ENCODE peak calls at places on chromosomes 2 and 18, in seven cellular contexts. A, K, Z, Y, N, F and D are unnamed samples.

GRCh38 chr2:15571729-15572128 is 10.6 kb upstream of the NBAS start:
- DNase-seq in Z (no peak), N (no peak), F (no peak), K (no peak), Y (no peak), A (no peak), D (peak)

GRCh38 chr18:36212301-36212977 is 25.1 kb downstream of the MOCOS start:
- DNase-seq in Y (no peak), F (no peak), K (peak), N (no peak), Z (no peak), A (no peak), D (peak)

GRCh38 chr2:128623776-128624424 is 305.2 kb upstream of the HS6ST1 start:
- DNase-seq in Y (no peak), N (no peak), A (no peak), Z (no peak), F (no peak), K (peak), D (peak)

GRCh38 chr2:72142743-72143440 is 4.8 kb downstream of the CYP26B1 start:
- DNase-seq in Z (peak), Y (peak), A (peak), N (peak), F (no peak), K (peak), D (peak)

GRCh38 chr2:149739171-149739879 is 151.8 kb upstream of the MMADHC start:
- DNase-seq in Z (peak), N (no peak), A (no peak), F (no peak), K (peak), Y (no peak), D (no peak)

GRCh38 chr2:161416294-161416632 is at the start of gene TBR1:
- DNase-seq in F (no peak), K (no peak), N (no peak), Z (no peak), A (peak), Y (no peak), D (peak)

GRCh38 chr18:54671291-54671881 is 80.3 kb downstream of the DYNAP start:
- DNase-seq in A (no peak), F (no peak), N (no peak), Y (peak), Z (peak), K (peak), D (peak)

GRCh38 chr2:217785544-217786045 is 217.2 kb downstream of the TNS1 start:
- DNase-seq in Y (peak), K (peak), N (peak), F (peak), Z (peak), A (peak), D (peak)

GRCh38 chr18:25111382-25112070 is 240.4 kb downstream of the ZNF521 start:
- DNase-seq in F (no peak), Z (no peak), N (no peak), Y (no peak), A (peak), K (no peak), D (peak)

GRCh38 chr2:132252894-132253264 is 91.1 kb upstream of the ANKRD30BL start:
- DNase-seq in N (no peak), K (no peak), Z (no peak), A (no peak), Y (no peak), F (no peak), D (no peak)

GRCh38 chr2:33068261-33068660 is 121.5 kb downstream of the LTBP1 start:
- DNase-seq in A (no peak), Y (no peak), N (no peak), K (peak), Z (no peak), F (no peak), D (peak)

GRCh38 chr2:96396095-96396494 is 60.5 kb downstream of the NCAPH start:
- DNase-seq in F (no peak), A (no peak), N (no peak), Z (no peak), Y (no peak), K (no peak), D (no peak)

GRCh38 chr18:45004531-45004930 is 323.8 kb downstream of the SETBP1 start:
- DNase-seq in Y (no peak), N (no peak), K (peak), F (no peak), Z (peak), A (no peak), D (no peak)

GRCh38 chr2:71456617-71457016 is 3.3 kb downstream of the DYSF start:
- DNase-seq in N (no peak), K (no peak), A (no peak), F (no peak), Z (no peak), Y (peak), D (no peak)

GRCh38 chr2:130851624-130852382 is 15.1 kb downstream of the ARHGEF4 start:
- DNase-seq in Y (no peak), Z (peak), F (no peak), N (no peak), A (no peak), K (no peak), D (no peak)

GRCh38 chr2:84421197-84421596 is 37.9 kb downstream of the SUCLG1 start:
- DNase-seq in K (no peak), Z (no peak), A (no peak), Y (no peak), N (no peak), F (no peak), D (no peak)

GRCh38 chr2:219484343-219485200 is 14.1 kb upstream of the GMPPA start:
- DNase-seq in K (no peak), A (no peak), Z (no peak), Y (no peak), F (no peak), N (no peak), D (peak)

GRCh38 chr2:11169333-11169732 is 14.1 kb downstream of the SLC66A3 start:
- DNase-seq in Z (peak), A (no peak), K (no peak), Y (no peak), F (no peak), N (no peak), D (no peak)

GRCh38 chr2:121649652-121650553 is 641 bp upstream of the CLASP1 start:
- DNase-seq in F (peak), K (peak), Y (peak), A (peak), Z (peak), N (peak), D (peak)

GRCh38 chr2:221103930-221104329 is 468.2 kb downstream of the EPHA4 start:
- DNase-seq in N (no peak), K (no peak), Y (no peak), Z (no peak), F (no peak), A (no peak), D (no peak)

GRCh38 chr18:29496276-29496675 is 1319.3 kb upstream of the CDH2 start:
- DNase-seq in N (no peak), A (no peak), K (no peak), Y (no peak), Z (no peak), F (no peak), D (no peak)

GRCh38 chr2:65554765-65555561 is 122.6 kb upstream of the SPRED2 start:
- DNase-seq in F (no peak), K (peak), Y (no peak), A (no peak), N (no peak), Z (no peak), D (peak)

GRCh38 chr2:213229814-213230213 is 54.5 kb upstream of the SPAG16 start:
- DNase-seq in Z (peak), K (peak), A (no peak), F (no peak), Y (no peak), N (no peak), D (peak)

GRCh38 chr2:23380562-23381065 is 4.4 kb upstream of the KLHL29 start:
- DNase-seq in Z (no peak), K (peak), F (no peak), Y (peak), A (no peak), N (no peak), D (peak)

GRCh38 chr2:162825578-162825977 is 13.0 kb downstream of the KCNH7 start:
- DNase-seq in N (no peak), F (no peak), A (no peak), K (no peak), Z (no peak), Y (no peak), D (no peak)
- H2BK120ac ChIP-seq in N (no peak), F (no peak), A (no peak), K (no peak), Z (no peak), Y (no peak), D (no peak)

GRCh38 chr2:188604579-188604978 is 312.9 kb downstream of the GULP1 start:
- DNase-seq in Y (no peak), Z (no peak), F (no peak), A (no peak), N (no peak), K (peak), D (no peak)

GRCh38 chr2:188607501-188607900 is 315.8 kb downstream of the GULP1 start:
- DNase-seq in A (no peak), Z (peak), N (no peak), F (no peak), Y (no peak), K (no peak), D (no peak)

GRCh38 chr2:188610050-188610444 is 318.4 kb downstream of the GULP1 start:
- DNase-seq in F (no peak), Y (no peak), K (no peak), N (no peak), A (no peak), Z (no peak), D (peak)

GRCh38 chr2:188610827-188611226 is 319.2 kb downstream of the GULP1 start:
- DNase-seq in Z (peak), F (no peak), K (peak), N (no peak), A (no peak), Y (peak), D (peak)

GRCh38 chr2:188609321-188610049 is 317.8 kb downstream of the GULP1 start:
- DNase-seq in K (peak), N (no peak), Z (no peak), Y (no peak), F (no peak), A (no peak), D (no peak)
- H2BK120ac ChIP-seq in K (no peak), N (no peak), Z (no peak), Y (no peak), F (no peak), A (no peak), D (no peak)

GRCh38 chr2:16640024-16640423 is 25.6 kb downstream of the CYRIA start:
- DNase-seq in A (no peak), F (no peak), K (no peak), N (no peak), Z (peak), Y (no peak), D (no peak)
- H2BK120ac ChIP-seq in A (no peak), F (no peak), K (no peak), N (peak), Z (peak), Y (no peak), D (no peak)

DNA sequence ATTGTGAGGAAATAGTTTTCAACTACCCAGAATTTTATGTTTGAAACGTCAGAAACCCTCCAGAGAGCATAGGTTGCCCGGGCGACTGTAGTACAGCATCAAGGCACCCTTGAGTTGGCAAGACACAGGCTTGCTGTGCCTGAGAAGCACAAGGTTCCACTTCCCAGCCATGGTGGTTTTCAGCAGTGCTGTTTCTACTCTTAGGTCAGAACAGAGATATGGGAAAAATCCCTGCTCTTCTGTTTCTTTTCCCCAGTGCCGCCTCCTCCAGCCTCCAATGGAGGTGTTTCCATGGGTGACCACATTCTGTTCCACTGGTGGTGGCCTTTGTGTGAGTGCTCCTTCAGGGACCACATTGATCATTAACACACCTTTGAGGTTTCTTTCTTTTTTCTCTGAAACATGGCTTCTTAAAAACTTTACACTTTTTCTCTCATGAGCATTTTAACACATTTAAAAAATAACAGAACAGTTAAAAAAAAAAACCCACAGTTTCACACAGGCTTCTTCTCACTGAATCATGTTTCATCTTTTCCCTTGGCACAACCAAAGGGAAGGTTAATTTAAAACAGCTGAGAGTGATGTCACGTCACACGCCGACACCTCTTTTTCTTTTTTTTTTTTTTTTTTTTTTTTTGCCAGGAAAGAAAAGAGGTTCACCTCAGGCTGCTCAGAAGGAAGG is 229.3 kb upstream of the HDAC4 start:
- DNase-seq in A (no peak), K (no peak), Y (no peak), N (no peak), F (no peak), Z (peak), D (no peak)
- H2BK120ac ChIP-seq in A (no peak), K (no peak), Y (no peak), N (no peak), F (no peak), Z (no peak), D (no peak)

GRCh38 chr2:98787700-98788099 is 56.8 kb upstream of the MGAT4A start:
- DNase-seq in Y (peak), K (no peak), A (no peak), Z (no peak), F (no peak), N (no peak), D (no peak)
- H2BK120ac ChIP-seq in Y (no peak), K (no peak), A (no peak), Z (no peak), F (no peak), N (no peak), D (no peak)

GRCh38 chr2:3399403-3399802 is 19.9 kb downstream of the TRAPPC12 start:
- DNase-seq in Y (no peak), F (no peak), A (no peak), Z (no peak), K (no peak), N (no peak), D (no peak)
- H2BK120ac ChIP-seq in Y (no peak), F (no peak), A (no peak), Z (no peak), K (no peak), N (no peak), D (no peak)

DNA sequence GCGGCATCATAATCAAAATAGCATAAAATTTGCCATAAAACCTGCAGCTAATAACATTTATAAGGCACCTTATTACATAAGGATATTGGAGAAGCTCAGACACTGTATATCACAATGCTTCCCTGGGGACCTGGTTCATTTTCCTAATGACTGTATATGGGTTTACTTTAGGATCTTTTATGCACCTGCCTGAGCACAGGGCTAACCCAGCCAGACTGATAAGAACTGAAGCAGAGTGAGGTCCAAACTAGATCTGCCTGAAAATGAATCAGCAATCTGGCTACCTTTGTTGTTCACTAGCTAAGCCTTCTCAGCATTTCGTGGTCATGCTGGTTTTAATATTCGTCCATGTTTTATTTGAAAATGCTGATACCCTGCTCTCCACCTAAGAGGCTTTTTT is 1922.3 kb upstream of the CELF4 start:
- DNase-seq in N (no peak), F (no peak), Z (no peak), A (no peak), Y (no peak), K (no peak), D (no peak)
- H2BK120ac ChIP-seq in N (no peak), F (no peak), Z (no peak), A (no peak), Y (no peak), K (no peak), D (no peak)

DNA sequence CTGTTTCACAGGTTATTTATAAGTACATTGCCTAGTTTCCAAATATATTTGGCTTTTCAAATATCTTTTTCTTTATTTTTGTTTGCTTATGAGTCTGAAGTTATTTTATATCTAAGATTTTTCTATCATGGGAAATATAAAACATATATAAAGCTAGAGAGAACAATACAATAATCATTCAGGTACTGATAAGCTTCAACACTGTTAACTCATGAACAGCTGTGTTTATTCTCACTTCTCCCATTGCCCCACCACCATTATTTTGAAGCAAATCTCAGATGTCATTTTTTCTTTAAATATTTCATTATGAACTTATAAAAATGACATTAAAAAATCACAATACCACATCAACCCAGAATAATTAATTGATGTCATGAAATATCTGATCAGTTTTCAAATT is 9.7 kb downstream of the CAMKMT start:
- DNase-seq in K (no peak), F (no peak), A (no peak), N (no peak), Y (no peak), Z (no peak), D (no peak)
- H2BK120ac ChIP-seq in K (no peak), F (no peak), A (no peak), N (no peak), Y (no peak), Z (no peak), D (no peak)

DNA sequence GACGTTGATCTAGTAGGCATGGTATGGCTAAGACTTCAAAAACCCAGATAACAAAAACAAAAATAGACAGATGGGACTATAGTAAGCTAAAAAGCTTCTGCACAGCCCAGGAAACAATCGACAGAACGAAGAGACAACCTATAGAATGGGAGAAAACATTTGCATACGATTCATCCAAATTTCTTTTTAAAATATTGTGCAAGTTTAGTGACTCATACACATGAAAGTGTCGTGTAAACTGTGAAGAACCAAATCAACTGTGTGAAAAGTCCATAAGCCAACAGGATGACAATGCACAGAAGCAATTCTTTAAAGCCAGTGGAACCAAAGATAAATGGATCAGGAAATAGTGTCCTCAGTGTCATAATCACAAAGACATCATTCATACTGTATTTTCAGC is 671.1 kb downstream of the RNF144A start:
- DNase-seq in F (no peak), N (no peak), Y (no peak), Z (peak), A (no peak), K (no peak), D (peak)
- H2BK120ac ChIP-seq in F (no peak), N (no peak), Y (no peak), Z (no peak), A (no peak), K (no peak), D (no peak)

GRCh38 chr2:235600406-235600805 is 106.6 kb downstream of the AGAP1 start:
- DNase-seq in F (no peak), Z (no peak), N (no peak), A (no peak), K (no peak), Y (no peak), D (no peak)
- H2BK120ac ChIP-seq in F (no peak), Z (no peak), N (no peak), A (no peak), K (no peak), Y (no peak), D (no peak)